ENCODE peak calls at places on chromosomes 2 and 18, in six cellular contexts. H, X, M, L, B and G are unnamed samples.

GRCh38 chr18:36628435-36629094 is 200.2 kb downstream of the TPGS2 start:
- DNase-seq in H (peak), X (no peak), M (peak), L (peak), B (no peak), G (peak)

GRCh38 chr18:8381801-8382459 is 227.3 kb upstream of the RAB12 start:
- DNase-seq in H (no peak), X (no peak), M (no peak), L (no peak), B (no peak), G (no peak)

GRCh38 chr18:48376406-48376805 is 32.8 kb downstream of the ZBTB7C start:
- DNase-seq in H (no peak), X (no peak), M (no peak), L (no peak), B (no peak), G (no peak)

GRCh38 chr2:169225906-169226305 is 136.4 kb downstream of the LRP2 start:
- DNase-seq in H (no peak), X (no peak), M (peak), L (peak), B (no peak), G (no peak)

GRCh38 chr18:59033361-59033760 is 106.3 kb upstream of the SEC11C start:
- DNase-seq in H (no peak), X (no peak), M (no peak), L (peak), B (no peak), G (no peak)

GRCh38 chr2:233079953-233080835 is 20.1 kb downstream of the INPP5D start:
- DNase-seq in H (no peak), X (no peak), M (no peak), L (no peak), B (no peak), G (no peak)

GRCh38 chr2:100606740-100607343 is 44.0 kb downstream of the PDCL3 start:
- DNase-seq in H (no peak), X (no peak), M (peak), L (peak), B (no peak), G (peak)

GRCh38 chr2:67436221-67436620 is 39.1 kb downstream of the ETAA1 start:
- DNase-seq in H (no peak), X (no peak), M (no peak), L (no peak), B (no peak), G (no peak)

GRCh38 chr2:170711774-170712652 is 3.1 kb upstream of the SP5 start:
- DNase-seq in H (no peak), X (peak), M (no peak), L (no peak), B (no peak), G (no peak)

GRCh38 chr2:109325570-109325969 is 196.6 kb downstream of the SH3RF3 start:
- DNase-seq in H (no peak), X (no peak), M (no peak), L (no peak), B (no peak), G (no peak)

DNA sequence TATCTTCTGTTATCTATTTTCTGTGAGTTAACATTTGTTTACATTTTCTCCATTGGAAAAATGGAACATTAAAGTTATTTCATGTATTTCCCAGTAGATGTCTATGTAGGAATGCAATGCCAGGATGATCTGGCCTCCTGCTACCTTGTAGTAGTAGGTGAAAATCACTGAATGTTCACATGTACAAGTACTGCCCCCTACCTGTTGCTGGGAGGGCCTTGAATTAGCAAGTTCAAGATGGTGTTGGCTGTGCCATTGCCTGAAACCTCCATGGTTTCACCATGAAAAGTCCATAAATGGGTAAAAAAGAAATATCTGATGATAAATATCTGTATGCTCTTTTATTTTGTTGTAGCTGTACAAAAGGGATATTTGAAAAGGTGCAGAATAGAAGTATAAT is 30.7 kb downstream of the XRCC5 start:
- DNase-seq in H (no peak), X (no peak), M (peak), L (peak), B (no peak), G (no peak)
- TF ChIP-seq CTCF in H (no peak), X (no peak), M (peak), L (peak), B (peak), G (peak)

GRCh38 chr2:98087447-98088065 is 589 bp downstream of the VWA3B start:
- DNase-seq in H (no peak), X (no peak), M (no peak), L (no peak), B (no peak), G (peak)
- H3K4me3 ChIP-seq in H (peak), X (peak), M (peak), L (no peak), B (peak), G (peak)

GRCh38 chr2:30503007-30503691 is 56.1 kb downstream of the LCLAT1 start:
- DNase-seq in H (no peak), X (no peak), M (no peak), L (no peak), B (no peak), G (no peak)
- TF ChIP-seq CTCF in H (no peak), X (no peak), M (peak), L (peak), B (no peak), G (no peak)

GRCh38 chr2:70142590-70143313 is 48.1 kb downstream of the C2orf42 start:
- DNase-seq in H (peak), X (peak), M (peak), L (peak), B (peak), G (peak)
- H3K4me3 ChIP-seq in H (peak), X (peak), M (peak), L (peak), B (peak), G (peak)

GRCh38 chr18:46732801-46733200 is 24.1 kb downstream of the ST8SIA5 start:
- DNase-seq in H (no peak), X (no peak), M (no peak), L (no peak), B (no peak), G (no peak)

GRCh38 chr18:46733872-46734271 is 23.0 kb downstream of the ST8SIA5 start:
- DNase-seq in H (no peak), X (no peak), M (no peak), L (no peak), B (no peak), G (no peak)

GRCh38 chr18:46728219-46728930 is 28.5 kb downstream of the ST8SIA5 start:
- DNase-seq in H (no peak), X (no peak), M (no peak), L (no peak), B (no peak), G (no peak)

GRCh38 chr18:46732201-46732600 is 24.7 kb downstream of the ST8SIA5 start:
- DNase-seq in H (no peak), X (no peak), M (no peak), L (no peak), B (no peak), G (no peak)

GRCh38 chr18:46731316-46731715 is 25.5 kb downstream of the ST8SIA5 start:
- DNase-seq in H (no peak), X (no peak), M (no peak), L (no peak), B (no peak), G (no peak)
- TF ChIP-seq CTCF in H (no peak), X (no peak), M (no peak), L (no peak), B (no peak), G (no peak)

GRCh38 chr2:10094271-10094814 is 14.1 kb upstream of the CYS1 start:
- DNase-seq in H (no peak), X (no peak), M (no peak), L (no peak), B (no peak), G (no peak)

GRCh38 chr2:10087360-10087759 is 7.1 kb upstream of the CYS1 start:
- DNase-seq in H (no peak), X (no peak), M (no peak), L (no peak), B (no peak), G (no peak)

GRCh38 chr2:10089565-10090183 is 9.5 kb upstream of the CYS1 start:
- DNase-seq in H (no peak), X (no peak), M (no peak), L (no peak), B (no peak), G (no peak)

GRCh38 chr2:10086950-10087349 is 6.7 kb upstream of the CYS1 start:
- DNase-seq in H (no peak), X (no peak), M (no peak), L (no peak), B (no peak), G (no peak)

DNA sequence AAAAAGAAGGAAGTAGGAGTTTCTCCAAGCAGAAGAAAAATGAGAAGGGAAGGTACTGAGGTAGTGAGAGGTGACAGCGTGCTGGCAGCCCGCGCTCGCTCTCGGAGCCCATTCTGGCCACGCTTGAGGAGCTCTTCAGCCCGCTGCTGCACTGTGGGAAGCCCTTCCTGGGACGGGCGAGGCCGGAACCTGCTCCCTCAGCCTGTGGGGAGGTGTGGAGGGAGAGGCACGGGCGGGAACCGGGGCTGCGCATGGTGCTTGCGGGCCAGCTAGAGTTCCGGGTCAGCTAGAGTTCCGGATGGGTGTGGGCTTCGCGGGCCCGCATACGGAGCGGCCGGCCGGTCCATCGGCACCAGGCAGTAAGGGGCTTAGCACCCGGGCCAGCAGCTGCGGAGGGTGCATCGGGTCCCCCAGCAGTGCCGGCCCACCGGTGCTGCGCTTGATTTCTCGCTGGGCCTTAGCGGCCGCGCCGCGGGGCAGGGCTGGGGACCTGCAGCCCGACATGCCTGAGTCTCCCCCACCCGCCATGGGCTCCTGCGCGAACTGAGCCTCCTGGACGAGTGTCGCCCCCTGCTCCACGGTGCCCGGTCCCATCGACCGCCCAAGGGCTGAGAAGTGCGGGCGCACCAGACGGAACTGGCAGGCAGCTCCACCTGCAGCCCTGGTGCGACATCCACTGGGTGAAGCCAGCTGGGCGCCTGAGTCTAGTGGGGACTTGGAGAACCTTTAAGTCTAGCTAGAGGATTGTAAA is 11.1 kb upstream of the CYS1 start:
- DNase-seq in H (no peak), X (no peak), M (no peak), L (no peak), B (no peak), G (no peak)
- H3K4me3 ChIP-seq in H (no peak), X (peak), M (no peak), L (peak), B (no peak), G (no peak)

DNA sequence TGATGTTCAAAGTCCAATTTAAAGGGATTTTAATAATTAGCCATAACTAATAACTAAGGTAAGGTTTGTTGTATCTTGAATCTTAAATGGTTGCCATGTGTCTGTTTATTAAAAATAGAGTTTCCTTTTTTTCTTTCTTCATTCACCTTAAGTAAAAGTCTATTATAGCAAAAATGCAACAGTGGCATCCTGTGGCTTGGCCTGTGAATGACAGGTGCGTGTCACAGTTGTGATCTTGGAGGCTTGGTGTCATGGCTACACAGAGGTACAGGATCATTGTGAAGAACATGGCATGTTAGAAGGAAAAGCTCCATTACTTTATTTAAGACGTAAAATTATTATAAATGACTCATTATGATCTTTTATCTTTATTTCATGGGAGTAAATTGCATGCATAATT is 246.1 kb downstream of the BCL2 start:
- DNase-seq in H (no peak), X (no peak), M (no peak), L (no peak), B (no peak), G (no peak)
- TF ChIP-seq CTCF in H (no peak), X (no peak), M (peak), L (peak), B (peak), G (no peak)

DNA sequence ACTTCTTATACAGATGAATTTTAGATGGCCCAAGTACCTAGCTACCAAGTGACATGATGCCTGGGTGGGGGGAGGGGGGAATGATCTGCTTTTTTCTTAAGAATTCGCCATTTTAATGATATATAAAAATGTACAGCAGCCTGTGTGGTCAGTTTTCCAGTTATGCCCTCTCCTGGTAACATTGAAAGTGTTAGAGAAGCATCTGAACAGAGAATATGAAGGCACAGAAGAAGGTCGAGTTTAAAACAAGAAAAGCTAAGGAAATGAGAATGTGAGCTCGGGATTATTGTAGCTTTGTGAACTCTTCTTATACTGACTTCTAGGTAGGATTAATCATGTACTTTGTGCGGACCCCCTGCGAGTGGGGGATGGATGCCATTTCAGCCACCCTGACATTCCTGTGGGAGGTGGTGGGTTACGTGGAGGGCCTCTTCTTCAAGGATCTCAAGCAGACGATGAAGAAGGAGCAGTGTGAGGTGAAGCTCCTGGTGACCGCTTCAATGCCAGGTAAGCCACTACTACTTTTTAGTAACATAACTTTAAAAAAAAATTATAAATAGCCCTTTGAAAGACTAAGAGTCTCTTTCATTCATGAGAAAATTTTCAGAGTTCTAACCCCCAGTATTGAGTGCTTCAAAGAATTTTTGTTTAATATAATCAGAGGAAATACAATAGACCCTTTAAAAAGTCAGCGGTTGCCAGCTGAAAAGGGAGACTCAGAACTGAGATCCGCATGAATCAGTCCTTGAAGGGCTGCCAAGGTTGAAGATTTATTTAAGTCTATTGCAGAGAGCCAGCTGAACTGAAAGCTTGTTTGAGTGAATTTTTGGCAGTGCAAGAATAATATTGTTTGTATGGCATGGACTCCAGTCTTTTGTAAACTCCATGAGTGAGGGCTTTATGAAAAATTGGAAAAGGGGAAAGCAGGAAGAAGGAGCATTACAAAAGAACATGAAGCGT is 68.7 kb upstream of the RPE start:
- DNase-seq in H (no peak), X (no peak), M (peak), L (peak), B (no peak), G (peak)
- H3K4me3 ChIP-seq in H (no peak), X (no peak), M (peak), L (no peak), B (no peak), G (no peak)

GRCh38 chr2:102593516-102593915 is 25.8 kb upstream of the SLC9A2 start:
- DNase-seq in H (no peak), X (no peak), M (no peak), L (no peak), B (no peak), G (no peak)

GRCh38 chr2:102588213-102588939 is 31.0 kb upstream of the SLC9A2 start:
- DNase-seq in H (no peak), X (no peak), M (no peak), L (peak), B (no peak), G (no peak)

GRCh38 chr2:102591646-102592045 is 27.7 kb upstream of the SLC9A2 start:
- DNase-seq in H (no peak), X (no peak), M (no peak), L (no peak), B (no peak), G (no peak)

GRCh38 chr2:102589444-102589843 is 29.9 kb upstream of the SLC9A2 start:
- DNase-seq in H (no peak), X (no peak), M (no peak), L (no peak), B (no peak), G (no peak)

GRCh38 chr2:102592601-102593000 is 26.8 kb upstream of the SLC9A2 start:
- DNase-seq in H (no peak), X (no peak), M (no peak), L (peak), B (no peak), G (peak)
- TF ChIP-seq CTCF in H (peak), X (no peak), M (peak), L (peak), B (peak), G (peak)

GRCh38 chr2:53843595-53843994 is 16.2 kb downstream of the GPR75 start:
- DNase-seq in H (no peak), X (no peak), M (no peak), L (no peak), B (no peak), G (no peak)
- H3K4me3 ChIP-seq in H (no peak), X (no peak), M (no peak), L (no peak), B (no peak), G (no peak)